ENCODE peak calls at places on chromosomes 5 and 9, in seven cellular contexts. T, X, Y, B, A, F and I are unnamed samples.

GRCh38 chr9:107336718-107337360 is 53.8 kb downstream of the RAD23B start:
- DNase-seq in B (no peak), A (no peak), F (no peak), Y (no peak), X (peak), T (peak), I (no peak)

GRCh38 chr5:131394128-131394527 is 130.3 kb downstream of the CDC42SE2 start:
- DNase-seq in Y (no peak), F (no peak), T (no peak), X (no peak), B (peak), A (no peak), I (no peak)

GRCh38 chr9:114196117-114196516 is 40.8 kb downstream of the COL27A1 start:
- DNase-seq in F (no peak), Y (no peak), A (no peak), B (no peak), T (no peak), X (no peak), I (no peak)

GRCh38 chr9:133356391-133357091 is at the start of the genes SURF1 and SURF2:
- DNase-seq in Y (peak), T (peak), F (no peak), X (peak), B (peak), A (peak), I (peak)

GRCh38 chr5:81007637-81008027 is 47.5 kb downstream of the RASGRF2 start:
- DNase-seq in X (no peak), B (peak), F (no peak), Y (no peak), A (no peak), T (no peak), I (no peak)

GRCh38 chr9:121607434-121608248 is 43.8 kb upstream of the DAB2IP start:
- DNase-seq in B (no peak), A (no peak), F (no peak), Y (no peak), X (no peak), T (no peak), I (no peak)

GRCh38 chr5:140240987-140241706 is 61.8 kb downstream of the PFDN1 start:
- DNase-seq in F (peak), T (no peak), Y (peak), B (no peak), A (peak), X (peak), I (peak)

GRCh38 chr5:77945874-77946273 is 169.7 kb upstream of the TBCA start:
- DNase-seq in T (no peak), X (no peak), A (no peak), F (no peak), Y (no peak), B (no peak), I (no peak)

GRCh38 chr9:6686396-6686795 is 40.9 kb upstream of the GLDC start:
- DNase-seq in Y (no peak), B (no peak), A (no peak), T (no peak), X (peak), F (no peak), I (no peak)

GRCh38 chr9:126378761-126379160 is 52.1 kb downstream of the MVB12B start:
- DNase-seq in F (no peak), Y (no peak), X (no peak), T (no peak), B (no peak), A (no peak), I (peak)

GRCh38 chr9:35680331-35681105 is 6.8 kb downstream of the CA9 start:
- DNase-seq in F (no peak), X (no peak), Y (no peak), T (no peak), A (no peak), B (no peak), I (no peak)

GRCh38 chr5:138752341-138752950 is 779 bp upstream of the CTNNA1 start:
- DNase-seq in F (peak), X (peak), T (no peak), Y (peak), B (no peak), A (no peak), I (peak)

GRCh38 chr9:136695955-136696354 is 8.7 kb upstream of the AGPAT2 start:
- DNase-seq in A (peak), Y (no peak), X (no peak), T (no peak), B (no peak), F (no peak), I (peak)

GRCh38 chr5:39394946-39395345 is 29.8 kb downstream of the DAB2 start:
- DNase-seq in T (peak), Y (no peak), F (no peak), A (no peak), X (no peak), B (no peak), I (no peak)

GRCh38 chr9:16687678-16688369 is 182.6 kb downstream of the BNC2 start:
- DNase-seq in F (no peak), T (no peak), A (no peak), Y (no peak), X (no peak), B (no peak), I (no peak)

GRCh38 chr9:93081931-93082330 is 14.1 kb upstream of the CARD19 start:
- DNase-seq in Y (no peak), B (no peak), X (peak), F (no peak), T (no peak), A (no peak), I (no peak)

GRCh38 chr5:122773615-122774014 is 1.3 kb upstream of the SNX2 start:
- DNase-seq in F (no peak), T (no peak), A (no peak), X (no peak), B (no peak), Y (no peak), I (no peak)

GRCh38 chr5:17796757-17797398 is 162.6 kb downstream of the TAF11L14 start:
- DNase-seq in A (no peak), Y (no peak), X (no peak), F (no peak), T (peak), B (no peak), I (no peak)

GRCh38 chr5:98770158-98770910 is 3.1 kb upstream of the RGMB start:
- DNase-seq in Y (peak), F (no peak), A (peak), X (peak), B (no peak), T (no peak), I (peak)

GRCh38 chr5:54658014-54658413 is 140.5 kb downstream of the SNX18 start:
- DNase-seq in A (no peak), B (no peak), T (peak), F (no peak), X (peak), Y (peak), I (no peak)

GRCh38 chr9:120730661-120731514 is 16.6 kb upstream of the MEGF9 start:
- DNase-seq in T (peak), A (peak), B (no peak), Y (no peak), X (no peak), F (peak), I (no peak)

GRCh38 chr9:115117999-115118470 is at the start of gene TNC:
- DNase-seq in B (no peak), T (peak), X (peak), Y (peak), F (no peak), A (peak), I (peak)

GRCh38 chr5:17289681-17290619 is 72.5 kb downstream of the BASP1 start:
- DNase-seq in T (no peak), F (no peak), A (no peak), B (no peak), X (no peak), Y (no peak), I (no peak)

GRCh38 chr5:172187118-172188032 is 649 bp downstream of the STK10 start:
- DNase-seq in Y (peak), F (no peak), B (peak), T (peak), X (peak), A (peak), I (peak)

GRCh38 chr5:151523335-151523734 is 67.8 kb downstream of the FAT2 start:
- DNase-seq in F (peak), B (no peak), Y (peak), X (peak), T (peak), A (no peak), I (no peak)

GRCh38 chr9:88572684-88573083 is 37.7 kb downstream of the NXNL2 start:
- DNase-seq in Y (no peak), X (no peak), A (no peak), F (no peak), T (no peak), B (no peak), I (no peak)

GRCh38 chr9:68500457-68501158 is 40.1 kb downstream of the TMEM252 start:
- DNase-seq in Y (no peak), A (no peak), B (no peak), F (peak), X (peak), T (no peak), I (no peak)

GRCh38 chr9:126677188-126678084 is 63.7 kb downstream of the LMX1B start:
- DNase-seq in A (no peak), T (no peak), Y (no peak), F (no peak), B (no peak), X (no peak), I (no peak)

GRCh38 chr5:43078956-43079355 is 38.8 kb upstream of the ANXA2R start:
- DNase-seq in T (no peak), A (no peak), Y (no peak), X (no peak), F (no peak), B (no peak), I (no peak)

GRCh38 chr9:97981828-97982164 is 1.3 kb upstream of the ANP32B start:
- DNase-seq in X (no peak), T (no peak), A (no peak), F (no peak), B (no peak), Y (no peak), I (no peak)

GRCh38 chr9:135053133-135053532 is 34.3 kb upstream of the OLFM1 start:
- DNase-seq in T (no peak), B (no peak), Y (no peak), X (no peak), F (no peak), A (peak), I (no peak)

GRCh38 chr5:11719888-11720481 is 184.3 kb downstream of the CTNND2 start:
- DNase-seq in T (peak), X (peak), A (no peak), Y (peak), F (peak), B (no peak), I (peak)

GRCh38 chr9:68785965-68786364 is 80.9 kb downstream of the PIP5K1B start:
- DNase-seq in X (no peak), T (no peak), F (no peak), A (no peak), Y (no peak), B (no peak), I (no peak)